ENCODE peak calls at places on chromosome 15, in nine cellular contexts. One of them, this sample, is unnamed.

GRCh38 chr15:43748376-43748775 is 2.1 kb downstream of the PDIA3 start:
- DNase-seq in heart left ventricle: no peak
- DNase-seq in stomach: no peak
- DNase-seq in spleen: no peak
- DNase-seq in Peyer's patch: no peak
- DNase-seq in A549: no peak
- DNase-seq in adrenal gland: no peak
- DNase-seq in transverse colon: no peak
- DNase-seq in gastrocnemius medialis: no peak
- DNase-seq in this sample: no peak

GRCh38 chr15:84827246-84827645 is 10.1 kb downstream of the ALPK3 start:
- DNase-seq in adrenal gland: no peak
- DNase-seq in Peyer's patch: no peak
- DNase-seq in heart left ventricle: no peak
- DNase-seq in stomach: no peak
- DNase-seq in transverse colon: no peak
- DNase-seq in spleen: no peak
- DNase-seq in A549: no peak
- DNase-seq in gastrocnemius medialis: no peak
- DNase-seq in this sample: peak; percentile 80

GRCh38 chr15:97459771-97460170 is 500.7 kb upstream of the ARRDC4 start:
- DNase-seq in spleen: no peak
- DNase-seq in A549: no peak
- DNase-seq in heart left ventricle: no peak
- DNase-seq in gastrocnemius medialis: no peak
- DNase-seq in adrenal gland: no peak
- DNase-seq in transverse colon: no peak
- DNase-seq in Peyer's patch: no peak
- DNase-seq in stomach: no peak
- DNase-seq in this sample: no peak

GRCh38 chr15:60573936-60574335 is 95.0 kb upstream of the ICE2 start:
- DNase-seq in gastrocnemius medialis: no peak
- DNase-seq in transverse colon: peak; percentile 54
- DNase-seq in stomach: no peak
- DNase-seq in heart left ventricle: no peak
- DNase-seq in adrenal gland: no peak
- DNase-seq in spleen: no peak
- DNase-seq in A549: no peak
- DNase-seq in Peyer's patch: peak; percentile 61
- DNase-seq in this sample: no peak

GRCh38 chr15:38038659-38039442 is 104.4 kb downstream of the TMCO5A start:
- DNase-seq in adrenal gland: no peak
- DNase-seq in spleen: no peak
- DNase-seq in gastrocnemius medialis: no peak
- DNase-seq in A549: no peak
- DNase-seq in heart left ventricle: no peak
- DNase-seq in transverse colon: no peak
- DNase-seq in Peyer's patch: no peak
- DNase-seq in stomach: no peak
- DNase-seq in this sample: no peak

GRCh38 chr15:69885182-69886041 is 212.3 kb downstream of the TLE3 start:
- DNase-seq in stomach: no peak
- DNase-seq in transverse colon: no peak
- DNase-seq in Peyer's patch: no peak
- DNase-seq in adrenal gland: no peak
- DNase-seq in gastrocnemius medialis: no peak
- DNase-seq in heart left ventricle: no peak
- DNase-seq in A549: no peak
- DNase-seq in spleen: no peak
- DNase-seq in this sample: no peak

GRCh38 chr15:91627473-91628309 is 225.8 kb upstream of the SLCO3A1 start:
- DNase-seq in A549: no peak
- DNase-seq in stomach: no peak
- DNase-seq in gastrocnemius medialis: peak; percentile 39
- DNase-seq in heart left ventricle: peak; percentile 60
- DNase-seq in spleen: no peak
- DNase-seq in Peyer's patch: no peak
- DNase-seq in transverse colon: peak; percentile 11
- DNase-seq in adrenal gland: peak; percentile 80
- DNase-seq in this sample: no peak

GRCh38 chr15:31488437-31489204 is 162.0 kb downstream of the KLF13 start:
- DNase-seq in stomach: peak; percentile 82
- DNase-seq in adrenal gland: peak; percentile 87
- DNase-seq in Peyer's patch: peak; percentile 79
- DNase-seq in spleen: peak; percentile 82
- DNase-seq in heart left ventricle: peak; percentile 62
- DNase-seq in transverse colon: peak; percentile 75
- DNase-seq in A549: peak; percentile 91
- DNase-seq in gastrocnemius medialis: peak; percentile 43
- DNase-seq in this sample: peak; percentile 62

GRCh38 chr15:73624530-73624929 is 8.7 kb downstream of the NPTN start:
- DNase-seq in A549: no peak
- DNase-seq in spleen: no peak
- DNase-seq in gastrocnemius medialis: no peak
- DNase-seq in Peyer's patch: no peak
- DNase-seq in stomach: no peak
- DNase-seq in adrenal gland: no peak
- DNase-seq in transverse colon: no peak
- DNase-seq in heart left ventricle: no peak
- DNase-seq in this sample: no peak

GRCh38 chr15:57376695-57377477 is 581 bp downstream of the CGNL1 start:
- DNase-seq in heart left ventricle: peak; percentile 26
- DNase-seq in transverse colon: no peak
- DNase-seq in stomach: no peak
- DNase-seq in A549: peak; percentile 22
- DNase-seq in Peyer's patch: no peak
- DNase-seq in spleen: no peak
- DNase-seq in adrenal gland: peak; percentile 57
- DNase-seq in gastrocnemius medialis: no peak
- DNase-seq in this sample: peak; percentile 46
- H3K4me3 ChIP-seq in heart left ventricle: peak overlapping the region; percentile 67
- H3K4me3 ChIP-seq in transverse colon: peak overlapping the region; percentile 62
- H3K4me3 ChIP-seq in stomach: peak overlapping the region; percentile 70
- H3K4me3 ChIP-seq in A549: peak overlapping the region; percentile 91
- H3K4me3 ChIP-seq in Peyer's patch: peak overlapping the region; percentile 40
- H3K4me3 ChIP-seq in spleen: peak overlapping the region; percentile 41
- H3K4me3 ChIP-seq in adrenal gland: no peak overlapping the region
- H3K4me3 ChIP-seq in gastrocnemius medialis: peak overlapping the region; percentile 65
- H3K4me3 ChIP-seq in this sample: peak overlapping the region; percentile 29

DNA sequence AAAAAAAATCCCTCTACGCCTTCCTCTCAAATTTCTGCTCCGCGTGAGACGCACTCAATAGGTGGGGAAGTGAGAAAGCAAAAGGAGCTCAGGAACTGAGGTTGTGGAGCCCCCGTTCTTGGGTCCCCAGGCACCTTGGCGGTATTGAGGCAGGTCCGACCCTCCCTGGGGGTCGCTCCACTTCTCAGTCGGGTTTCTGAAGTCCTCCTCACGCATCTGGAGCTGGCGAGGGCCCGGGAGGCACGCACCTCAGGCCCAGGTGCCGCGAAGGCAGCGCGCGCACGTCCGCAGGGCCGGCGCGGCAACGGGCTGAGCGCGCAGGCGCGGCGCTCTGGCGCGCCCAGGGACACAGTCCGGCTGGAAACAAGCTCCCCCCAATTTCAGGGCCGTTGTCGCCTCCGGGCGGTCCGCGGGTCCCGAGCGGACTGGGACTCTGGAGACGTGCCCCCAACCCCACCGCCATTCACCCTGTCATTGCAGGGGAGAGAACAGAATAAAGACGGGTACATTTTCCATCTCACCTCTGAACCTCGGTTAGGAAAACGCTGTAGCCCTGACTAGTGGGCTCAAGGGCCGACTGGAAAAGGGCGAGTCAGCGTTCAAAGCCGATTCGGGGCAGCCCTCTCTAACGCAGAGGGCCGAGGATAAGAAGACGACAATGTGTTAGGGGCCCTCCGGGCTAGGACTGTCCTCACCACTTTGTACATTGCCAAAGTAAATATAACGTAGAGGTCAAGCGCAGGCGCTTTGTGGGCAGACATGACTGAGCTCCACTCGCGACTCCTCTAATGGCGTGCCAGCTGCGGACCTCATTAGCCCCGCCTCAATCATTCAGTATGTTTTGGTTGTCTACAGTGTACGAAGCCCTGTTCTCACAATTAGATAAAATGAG is at the start of gene ZNF770:
- DNase-seq in heart left ventricle: peak; percentile 82
- DNase-seq in spleen: peak; percentile 96
- DNase-seq in Peyer's patch: peak; percentile 87
- DNase-seq in transverse colon: peak; percentile 83
- DNase-seq in A549: peak; percentile 87
- DNase-seq in stomach: peak; percentile 83
- DNase-seq in adrenal gland: peak; percentile 84
- DNase-seq in gastrocnemius medialis: peak; percentile 73
- DNase-seq in this sample: peak; percentile 65
- TF ChIP-seq POLR2A in heart left ventricle: no peak
- TF ChIP-seq POLR2A in spleen: peak; percentile 77
- TF ChIP-seq POLR2A in Peyer's patch: peak; percentile 81
- TF ChIP-seq POLR2A in transverse colon: peak; percentile 67
- TF ChIP-seq POLR2A in A549: peak; percentile 98
- TF ChIP-seq POLR2A in stomach: no peak
- TF ChIP-seq POLR2A in adrenal gland: peak; percentile 77
- TF ChIP-seq POLR2A in gastrocnemius medialis: peak; percentile 87
- TF ChIP-seq POLR2A in this sample: no peak

GRCh38 chr15:89409184-89409992 is 74.8 kb upstream of the POLG start:
- DNase-seq in heart left ventricle: no peak
- DNase-seq in spleen: no peak
- DNase-seq in transverse colon: no peak
- DNase-seq in stomach: no peak
- DNase-seq in A549: no peak
- DNase-seq in gastrocnemius medialis: no peak
- DNase-seq in Peyer's patch: no peak
- DNase-seq in adrenal gland: no peak
- DNase-seq in this sample: no peak
- H3K4me3 ChIP-seq in heart left ventricle: peak overlapping the region; percentile 22
- H3K4me3 ChIP-seq in spleen: peak overlapping the region; percentile 32
- H3K4me3 ChIP-seq in transverse colon: peak overlapping the region; percentile 6
- H3K4me3 ChIP-seq in stomach: peak overlapping the region; percentile 36
- H3K4me3 ChIP-seq in A549: no peak overlapping the region
- H3K4me3 ChIP-seq in gastrocnemius medialis: peak overlapping the region; percentile 44
- H3K4me3 ChIP-seq in Peyer's patch: no peak overlapping the region
- H3K4me3 ChIP-seq in adrenal gland: no peak overlapping the region
- H3K4me3 ChIP-seq in this sample: no peak overlapping the region

GRCh38 chr15:98647774-98648653 is at the start of gene IGF1R:
- DNase-seq in gastrocnemius medialis: peak; percentile 72
- DNase-seq in Peyer's patch: peak; percentile 91
- DNase-seq in adrenal gland: peak; percentile 90
- DNase-seq in transverse colon: peak; percentile 88
- DNase-seq in A549: peak; percentile 92
- DNase-seq in stomach: peak; percentile 89
- DNase-seq in spleen: peak; percentile 97
- DNase-seq in heart left ventricle: peak; percentile 89
- DNase-seq in this sample: peak; percentile 74
- TF ChIP-seq POLR2A in gastrocnemius medialis: peak; percentile 85
- TF ChIP-seq POLR2A in Peyer's patch: no peak
- TF ChIP-seq POLR2A in adrenal gland: peak; percentile 83
- TF ChIP-seq POLR2A in transverse colon: no peak
- TF ChIP-seq POLR2A in A549: no peak
- TF ChIP-seq POLR2A in stomach: no peak
- TF ChIP-seq POLR2A in spleen: no peak
- TF ChIP-seq POLR2A in heart left ventricle: peak; percentile 35
- TF ChIP-seq POLR2A in this sample: no peak

GRCh38 chr15:39077998-39078397 is 502.9 kb upstream of the THBS1 start:
- DNase-seq in spleen: no peak
- DNase-seq in A549: no peak
- DNase-seq in stomach: no peak
- DNase-seq in gastrocnemius medialis: no peak
- DNase-seq in adrenal gland: no peak
- DNase-seq in Peyer's patch: no peak
- DNase-seq in transverse colon: no peak
- DNase-seq in heart left ventricle: no peak
- DNase-seq in this sample: no peak

GRCh38 chr15:39075311-39075710 is 505.6 kb upstream of the THBS1 start:
- DNase-seq in stomach: no peak
- DNase-seq in gastrocnemius medialis: no peak
- DNase-seq in transverse colon: no peak
- DNase-seq in Peyer's patch: no peak
- DNase-seq in adrenal gland: no peak
- DNase-seq in A549: no peak
- DNase-seq in spleen: no peak
- DNase-seq in heart left ventricle: no peak
- DNase-seq in this sample: no peak

GRCh38 chr15:39079296-39079834 is 501.5 kb upstream of the THBS1 start:
- DNase-seq in stomach: no peak
- DNase-seq in A549: peak; percentile 82
- DNase-seq in Peyer's patch: no peak
- DNase-seq in adrenal gland: no peak
- DNase-seq in spleen: no peak
- DNase-seq in transverse colon: peak; percentile 47
- DNase-seq in gastrocnemius medialis: no peak
- DNase-seq in heart left ventricle: no peak
- DNase-seq in this sample: no peak

GRCh38 chr15:39075756-39076341 is 505.0 kb upstream of the THBS1 start:
- DNase-seq in transverse colon: no peak
- DNase-seq in stomach: no peak
- DNase-seq in spleen: no peak
- DNase-seq in gastrocnemius medialis: no peak
- DNase-seq in adrenal gland: no peak
- DNase-seq in A549: no peak
- DNase-seq in heart left ventricle: no peak
- DNase-seq in Peyer's patch: no peak
- DNase-seq in this sample: no peak

GRCh38 chr15:39074341-39074740 is 506.5 kb upstream of the THBS1 start:
- DNase-seq in heart left ventricle: no peak
- DNase-seq in A549: no peak
- DNase-seq in spleen: no peak
- DNase-seq in stomach: no peak
- DNase-seq in gastrocnemius medialis: no peak
- DNase-seq in adrenal gland: no peak
- DNase-seq in Peyer's patch: no peak
- DNase-seq in transverse colon: no peak
- DNase-seq in this sample: no peak
- H3K4me3 ChIP-seq in heart left ventricle: no peak overlapping the region
- H3K4me3 ChIP-seq in A549: no peak overlapping the region
- H3K4me3 ChIP-seq in spleen: no peak overlapping the region
- H3K4me3 ChIP-seq in stomach: no peak overlapping the region
- H3K4me3 ChIP-seq in gastrocnemius medialis: no peak overlapping the region
- H3K4me3 ChIP-seq in adrenal gland: no peak overlapping the region
- H3K4me3 ChIP-seq in Peyer's patch: no peak overlapping the region
- H3K4me3 ChIP-seq in transverse colon: no peak overlapping the region
- H3K4me3 ChIP-seq in this sample: no peak overlapping the region

DNA sequence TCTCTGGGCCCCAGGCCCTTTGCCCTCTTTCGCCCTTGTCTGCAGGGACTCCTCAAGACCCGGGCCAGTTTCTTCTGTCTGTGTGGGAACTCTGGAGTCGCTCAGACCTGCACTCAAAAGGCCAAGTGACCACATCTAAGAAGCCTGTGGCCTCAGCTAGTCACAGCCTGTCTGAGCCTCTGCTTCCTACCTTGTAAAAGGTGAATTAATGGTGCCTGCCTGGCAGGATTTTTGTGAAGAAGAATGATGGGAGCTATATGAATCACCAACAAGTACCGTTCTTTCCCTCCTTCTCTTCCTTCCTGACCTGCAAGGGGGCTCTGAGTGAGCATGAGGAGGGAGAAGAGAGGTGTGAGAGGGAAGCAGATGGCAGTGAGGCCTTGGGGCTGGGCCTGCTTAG is 7.5 kb downstream of the PLIN1 start:
- DNase-seq in transverse colon: no peak
- DNase-seq in gastrocnemius medialis: no peak
- DNase-seq in Peyer's patch: no peak
- DNase-seq in A549: no peak
- DNase-seq in heart left ventricle: no peak
- DNase-seq in stomach: no peak
- DNase-seq in adrenal gland: no peak
- DNase-seq in spleen: no peak
- DNase-seq in this sample: peak; percentile 7
- TF ChIP-seq POLR2A in transverse colon: no peak
- TF ChIP-seq POLR2A in gastrocnemius medialis: no peak
- TF ChIP-seq POLR2A in Peyer's patch: no peak
- TF ChIP-seq POLR2A in A549: no peak
- TF ChIP-seq POLR2A in heart left ventricle: no peak
- TF ChIP-seq POLR2A in stomach: no peak
- TF ChIP-seq POLR2A in adrenal gland: no peak
- TF ChIP-seq POLR2A in spleen: no peak
- TF ChIP-seq POLR2A in this sample: no peak